ENCODE peak calls at places on chromosomes 1 and 21, in five cellular contexts. Y is Calu3; Z is activated CD4-positive, alpha-beta T cell treated with anti-CD3 and anti-CD28 coated beads, Interleukin-2, amount 50 U/mL, for 1 hour; U is NCI-H345; I is RCC 7860. S is an unnamed sample.
A peak's percentile ranks its signal among the peaks of the same experiment; 100 is the strongest.

GRCh38 chr21:32726742-32727477 is 903 bp downstream of the SYNJ1 start:
- DNase-seq in Y (peak; percentile 3), Z (peak; percentile 6), U (no peak), I (no peak), S (peak; percentile 32)

GRCh38 chr1:186967659-186968394 is 139.1 kb downstream of the PLA2G4A start:
- DNase-seq in Y (no peak), Z (no peak), U (no peak), I (peak; percentile 22), S (no peak)

GRCh38 chr1:183227963-183228649 is 42.0 kb downstream of the LAMC2 start:
- DNase-seq in Y (peak; percentile 65), Z (peak; percentile 26), U (peak; percentile 30), I (no peak), S (peak; percentile 20)

GRCh38 chr1:110686188-110686587 is 11.4 kb upstream of the KCNA3 start:
- DNase-seq in Y (no peak), Z (peak; percentile 24), U (no peak), I (no peak), S (no peak)

GRCh38 chr1:237104096-237104495 is 62.1 kb downstream of the RYR2 start:
- DNase-seq in Y (no peak), Z (no peak), U (no peak), I (no peak), S (no peak)

GRCh38 chr1:21313146-21313885 is 23.1 kb upstream of the ECE1 start:
- DNase-seq in Y (no peak), Z (no peak), U (no peak), I (no peak), S (no peak)

GRCh38 chr1:59173721-59174120 is 123.2 kb upstream of the FGGY start:
- DNase-seq in Y (no peak), Z (no peak), U (no peak), I (peak; percentile 30), S (no peak)

GRCh38 chr1:153510984-153511410 is 24.8 kb downstream of the S100A6 start:
- DNase-seq in Y (peak; percentile 97), Z (peak; percentile 77), U (peak; percentile 88), I (peak; percentile 77), S (peak; percentile 67)

S was measured in activated B cell treated with CpG ODN at 0.5 μM for 24 hours.